ENCODE peak calls at places on chromosome 22, in five cellular contexts. W, P, X, U and B are unnamed samples.
A peak's percentile ranks its signal among the peaks of the same experiment; 100 is the strongest.

GRCh38 chr22:50202130-50202671 is 1.4 kb downstream of the SELENOO start:
- DNase-seq in W (peak; percentile 11), P (no peak), X (no peak), U (no peak), B (no peak)

GRCh38 chr22:39070186-39070585 is 6.9 kb upstream of the APOBEC3G start:
- DNase-seq in W (no peak), P (no peak), X (no peak), U (no peak), B (no peak)

GRCh38 chr22:22745225-22746060 is 101.0 kb downstream of the GGTLC2 start:
- DNase-seq in W (no peak), P (no peak), X (peak; percentile 70), U (peak; percentile 27), B (peak; percentile 39)

GRCh38 chr22:43471186-43471585 is 59.4 kb downstream of the MPPED1 start:
- DNase-seq in W (no peak), P (no peak), X (no peak), U (no peak), B (no peak)

GRCh38 chr22:45001653-45002052 is 8.2 kb downstream of the PHF21B start:
- DNase-seq in W (no peak), P (no peak), X (no peak), U (no peak), B (no peak)

GRCh38 chr22:34429314-34429713 is 509.0 kb upstream of the LARGE1 start:
- DNase-seq in W (no peak), P (no peak), X (no peak), U (no peak), B (no peak)

GRCh38 chr22:24977370-24978230 is 25.1 kb downstream of the KIAA1671 start:
- DNase-seq in W (peak; percentile 78), P (no peak), X (no peak), U (peak; percentile 38), B (no peak)

GRCh38 chr22:33271390-33272161 is 213.4 kb upstream of the SYN3 start:
- DNase-seq in W (no peak), P (peak; percentile 54), X (no peak), U (peak; percentile 78), B (no peak)

GRCh38 chr22:31148953-31149627 is 8.8 kb upstream of the PLA2G3 start:
- DNase-seq in W (peak; percentile 89), P (peak; percentile 67), X (peak; percentile 91), U (peak; percentile 86), B (peak; percentile 59)

GRCh38 chr22:24429411-24430365 is 2.3 kb downstream of the ADORA2A start:
- DNase-seq in W (no peak), P (peak; percentile 43), X (peak; percentile 65), U (peak; percentile 39), B (peak; percentile 38)

GRCh38 chr22:47396515-47396914 is 634.1 kb downstream of the TBC1D22A start:
- DNase-seq in W (no peak), P (no peak), X (no peak), U (no peak), B (no peak)

GRCh38 chr22:17924735-17925727 is 99.3 kb downstream of the MICAL3 start:
- DNase-seq in W (no peak), P (no peak), X (no peak), U (peak; percentile 51), B (no peak)

GRCh38 chr22:23781533-23781932 is 5.2 kb upstream of the SMARCB1 start:
- DNase-seq in W (no peak), P (peak; percentile 52), X (no peak), U (peak; percentile 69), B (no peak)

GRCh38 chr22:37739000-37739399 is 42.2 kb downstream of the TRIOBP start:
- DNase-seq in W (no peak), P (peak; percentile 32), X (no peak), U (peak; percentile 78), B (no peak)
- TF ChIP-seq CTCF in W (peak; percentile 26), P (peak; percentile 22), X (no peak), U (no peak), B (no peak)

GRCh38 chr22:48666620-48667019 is 1161.1 kb downstream of the BRD1 start:
- DNase-seq in W (no peak), P (no peak), X (no peak), U (no peak), B (no peak)
- TF ChIP-seq CTCF in W (no peak), P (no peak), X (no peak), U (no peak), B (no peak)

GRCh38 chr22:29934596-29934995 is 51.6 kb downstream of the MTMR3 start:
- DNase-seq in W (peak; percentile 64), P (no peak), X (no peak), U (no peak), B (no peak)
- TF ChIP-seq CTCF in W (no peak), P (no peak), X (no peak), U (no peak), B (no peak)

GRCh38 chr22:46007848-46008261 is 30.9 kb upstream of the WNT7B start:
- DNase-seq in W (no peak), P (peak; percentile 98), X (no peak), U (peak; percentile 97), B (no peak)

GRCh38 chr22:46008836-46009596 is 32.1 kb upstream of the WNT7B start:
- DNase-seq in W (no peak), P (no peak), X (no peak), U (no peak), B (no peak)

GRCh38 chr22:46009730-46010129 is 32.8 kb upstream of the WNT7B start:
- DNase-seq in W (no peak), P (no peak), X (no peak), U (no peak), B (no peak)

GRCh38 chr22:46007003-46007847 is 30.3 kb upstream of the WNT7B start:
- DNase-seq in W (no peak), P (peak; percentile 88), X (no peak), U (peak; percentile 81), B (no peak)

GRCh38 chr22:46008291-46008690 is 31.3 kb upstream of the WNT7B start:
- DNase-seq in W (no peak), P (peak; percentile 63), X (no peak), U (peak; percentile 40), B (no peak)
- TF ChIP-seq CTCF in W (no peak), P (no peak), X (no peak), U (no peak), B (no peak)

GRCh38 chr22:46116491-46116958 is 33.8 kb upstream of the PPARA start:
- DNase-seq in W (peak; percentile 93), P (peak; percentile 75), X (peak; percentile 92), U (peak; percentile 76), B (peak; percentile 94)
- TF ChIP-seq CTCF in W (peak; percentile 74), P (peak; percentile 57), X (peak; percentile 71), U (peak; percentile 66), B (peak; percentile 77)

GRCh38 chr22:41856484-41856883 is 23.6 kb downstream of the SREBF2 start:
- DNase-seq in W (no peak), P (no peak), X (no peak), U (peak; percentile 11), B (no peak)

GRCh38 chr22:41857860-41858199 is 24.9 kb downstream of the SREBF2 start:
- DNase-seq in W (no peak), P (no peak), X (no peak), U (no peak), B (no peak)

GRCh38 chr22:41862530-41863266 is 29.8 kb downstream of the SREBF2 start:
- DNase-seq in W (peak; percentile 21), P (peak; percentile 51), X (no peak), U (no peak), B (no peak)

GRCh38 chr22:41862160-41862529 is 29.2 kb downstream of the SREBF2 start:
- DNase-seq in W (no peak), P (peak; percentile 18), X (no peak), U (peak; percentile 22), B (no peak)

GRCh38 chr22:41857160-41857859 is 24.4 kb downstream of the SREBF2 start:
- DNase-seq in W (peak; percentile 76), P (peak; percentile 77), X (peak; percentile 73), U (peak; percentile 61), B (peak; percentile 33)
- TF ChIP-seq CTCF in W (peak; percentile 68), P (peak; percentile 73), X (peak; percentile 78), U (peak; percentile 63), B (peak; percentile 68)

GRCh38 chr22:21022955-21023614 is 8.1 kb downstream of the P2RX6 start:
- DNase-seq in W (no peak), P (no peak), X (no peak), U (no peak), B (no peak)
- TF ChIP-seq CTCF in W (no peak), P (no peak), X (peak; percentile 34), U (no peak), B (no peak)

GRCh38 chr22:29093030-29093429 is 20.2 kb downstream of the KREMEN1 start:
- DNase-seq in W (no peak), P (no peak), X (no peak), U (no peak), B (no peak)
- TF ChIP-seq CTCF in W (no peak), P (no peak), X (no peak), U (no peak), B (no peak)